ENCODE peak calls at places on chromosomes 5 and 9, in nine cellular contexts. One of them, this sample, is unnamed. For H3K27me3, the result is how much of the 10 kb centered on the place peaks cover.

GRCh38 chr9:128293091-128293490 is 17.0 kb downstream of the SWI5 start:
- DNase-seq in colonic mucosa: no peak
- DNase-seq in body of pancreas: no peak
- DNase-seq in psoas muscle: no peak
- DNase-seq in ovary: no peak
- DNase-seq in CD8-positive, alpha-beta T cell: no peak
- DNase-seq in A673: no peak
- DNase-seq in keratinocyte: no peak
- DNase-seq in Peyer's patch: no peak
- DNase-seq in this sample: no peak

GRCh38 chr5:172713113-172713808 is 57.7 kb downstream of the DUSP1 start:
- DNase-seq in colonic mucosa: peak
- DNase-seq in body of pancreas: peak
- DNase-seq in psoas muscle: peak
- DNase-seq in ovary: peak
- DNase-seq in CD8-positive, alpha-beta T cell: peak
- DNase-seq in A673: peak
- DNase-seq in keratinocyte: no peak
- DNase-seq in Peyer's patch: peak
- DNase-seq in this sample: peak

GRCh38 chr9:116202219-116202912 is 48.8 kb downstream of the PAPPA start:
- DNase-seq in colonic mucosa: no peak
- DNase-seq in body of pancreas: no peak
- DNase-seq in psoas muscle: no peak
- DNase-seq in ovary: no peak
- DNase-seq in CD8-positive, alpha-beta T cell: no peak
- DNase-seq in A673: no peak
- DNase-seq in keratinocyte: no peak
- DNase-seq in Peyer's patch: no peak
- DNase-seq in this sample: no peak

GRCh38 chr5:98529321-98529720 is 244.1 kb upstream of the RGMB start:
- DNase-seq in colonic mucosa: no peak
- DNase-seq in body of pancreas: no peak
- DNase-seq in psoas muscle: no peak
- DNase-seq in ovary: no peak
- DNase-seq in CD8-positive, alpha-beta T cell: no peak
- DNase-seq in A673: no peak
- DNase-seq in keratinocyte: no peak
- DNase-seq in Peyer's patch: no peak
- DNase-seq in this sample: no peak

GRCh38 chr5:160747559-160747958 is 104.5 kb downstream of the ATP10B start:
- DNase-seq in colonic mucosa: no peak
- DNase-seq in body of pancreas: no peak
- DNase-seq in psoas muscle: no peak
- DNase-seq in ovary: no peak
- DNase-seq in CD8-positive, alpha-beta T cell: no peak
- DNase-seq in A673: no peak
- DNase-seq in keratinocyte: no peak
- DNase-seq in Peyer's patch: no peak
- DNase-seq in this sample: no peak

GRCh38 chr9:124296094-124296493 is 38.3 kb downstream of the NEK6 start:
- DNase-seq in colonic mucosa: no peak
- DNase-seq in body of pancreas: no peak
- DNase-seq in psoas muscle: no peak
- DNase-seq in ovary: no peak
- DNase-seq in CD8-positive, alpha-beta T cell: no peak
- DNase-seq in A673: no peak
- DNase-seq in keratinocyte: no peak
- DNase-seq in Peyer's patch: no peak
- DNase-seq in this sample: no peak

GRCh38 chr5:143319437-143320302 is 83.8 kb downstream of the NR3C1 start:
- DNase-seq in colonic mucosa: no peak
- DNase-seq in body of pancreas: no peak
- DNase-seq in psoas muscle: no peak
- DNase-seq in ovary: no peak
- DNase-seq in CD8-positive, alpha-beta T cell: no peak
- DNase-seq in A673: no peak
- DNase-seq in keratinocyte: no peak
- DNase-seq in Peyer's patch: no peak
- DNase-seq in this sample: no peak

GRCh38 chr5:14946813-14947640 is 75.4 kb upstream of the ANKH start:
- DNase-seq in colonic mucosa: peak
- DNase-seq in body of pancreas: peak
- DNase-seq in psoas muscle: no peak
- DNase-seq in ovary: no peak
- DNase-seq in CD8-positive, alpha-beta T cell: peak
- DNase-seq in A673: peak
- DNase-seq in keratinocyte: no peak
- DNase-seq in Peyer's patch: no peak
- DNase-seq in this sample: peak

GRCh38 chr9:129750010-129750409 is 2.8 kb downstream of the PTGES start:
- DNase-seq in colonic mucosa: no peak
- DNase-seq in body of pancreas: no peak
- DNase-seq in psoas muscle: no peak
- DNase-seq in ovary: no peak
- DNase-seq in CD8-positive, alpha-beta T cell: no peak
- DNase-seq in A673: no peak
- DNase-seq in keratinocyte: peak
- DNase-seq in Peyer's patch: no peak
- DNase-seq in this sample: no peak

GRCh38 chr9:126155756-126156664 is 170.6 kb upstream of the MVB12B start:
- DNase-seq in colonic mucosa: no peak
- DNase-seq in body of pancreas: no peak
- DNase-seq in psoas muscle: no peak
- DNase-seq in ovary: no peak
- DNase-seq in CD8-positive, alpha-beta T cell: no peak
- DNase-seq in A673: no peak
- DNase-seq in keratinocyte: no peak
- DNase-seq in Peyer's patch: no peak
- DNase-seq in this sample: no peak

GRCh38 chr9:134059188-134059641 is 8.6 kb downstream of the BRD3 start:
- DNase-seq in colonic mucosa: peak
- DNase-seq in body of pancreas: no peak
- DNase-seq in psoas muscle: peak
- DNase-seq in ovary: no peak
- DNase-seq in CD8-positive, alpha-beta T cell: no peak
- DNase-seq in A673: no peak
- DNase-seq in keratinocyte: no peak
- DNase-seq in Peyer's patch: no peak
- DNase-seq in this sample: no peak

GRCh38 chr5:119330367-119331183 is 25.2 kb upstream of the TNFAIP8 start:
- DNase-seq in colonic mucosa: no peak
- DNase-seq in body of pancreas: no peak
- DNase-seq in psoas muscle: no peak
- DNase-seq in ovary: no peak
- DNase-seq in CD8-positive, alpha-beta T cell: peak
- DNase-seq in A673: no peak
- DNase-seq in keratinocyte: no peak
- DNase-seq in Peyer's patch: no peak
- DNase-seq in this sample: peak

GRCh38 chr5:1121891-1122290 is 10.0 kb upstream of the SLC12A7 start:
- DNase-seq in colonic mucosa: no peak
- DNase-seq in body of pancreas: no peak
- DNase-seq in psoas muscle: no peak
- DNase-seq in ovary: no peak
- DNase-seq in CD8-positive, alpha-beta T cell: no peak
- DNase-seq in A673: no peak
- DNase-seq in keratinocyte: no peak
- DNase-seq in Peyer's patch: no peak
- DNase-seq in this sample: no peak

GRCh38 chr5:1122511-1123284 is 10.8 kb upstream of the SLC12A7 start:
- DNase-seq in colonic mucosa: no peak
- DNase-seq in body of pancreas: peak
- DNase-seq in psoas muscle: no peak
- DNase-seq in ovary: no peak
- DNase-seq in CD8-positive, alpha-beta T cell: no peak
- DNase-seq in A673: no peak
- DNase-seq in keratinocyte: no peak
- DNase-seq in Peyer's patch: no peak
- DNase-seq in this sample: no peak

GRCh38 chr5:1120236-1120999 is 8.6 kb upstream of the SLC12A7 start:
- DNase-seq in colonic mucosa: no peak
- DNase-seq in body of pancreas: no peak
- DNase-seq in psoas muscle: no peak
- DNase-seq in ovary: no peak
- DNase-seq in CD8-positive, alpha-beta T cell: no peak
- DNase-seq in A673: no peak
- DNase-seq in keratinocyte: no peak
- DNase-seq in Peyer's patch: no peak
- DNase-seq in this sample: no peak

GRCh38 chr5:1119312-1119831 is 7.5 kb upstream of the SLC12A7 start:
- DNase-seq in colonic mucosa: peak
- DNase-seq in body of pancreas: no peak
- DNase-seq in psoas muscle: no peak
- DNase-seq in ovary: no peak
- DNase-seq in CD8-positive, alpha-beta T cell: no peak
- DNase-seq in A673: no peak
- DNase-seq in keratinocyte: no peak
- DNase-seq in Peyer's patch: no peak
- DNase-seq in this sample: no peak

GRCh38 chr5:1121101-1121500 is 9.2 kb upstream of the SLC12A7 start:
- DNase-seq in colonic mucosa: no peak
- DNase-seq in body of pancreas: no peak
- DNase-seq in psoas muscle: no peak
- DNase-seq in ovary: no peak
- DNase-seq in CD8-positive, alpha-beta T cell: no peak
- DNase-seq in A673: no peak
- DNase-seq in keratinocyte: no peak
- DNase-seq in Peyer's patch: no peak
- DNase-seq in this sample: no peak
- H3K27me3 ChIP-seq in colonic mucosa: under half
- H3K27me3 ChIP-seq in body of pancreas: under half
- H3K27me3 ChIP-seq in psoas muscle: under half
- H3K27me3 ChIP-seq in ovary: under half
- H3K27me3 ChIP-seq in CD8-positive, alpha-beta T cell: under half
- H3K27me3 ChIP-seq in A673: under half
- H3K27me3 ChIP-seq in keratinocyte: under half
- H3K27me3 ChIP-seq in Peyer's patch: under half
- H3K27me3 ChIP-seq in this sample: under half

GRCh38 chr5:136769900-136770684 is 404.7 kb upstream of the TRPC7 start:
- DNase-seq in colonic mucosa: peak
- DNase-seq in body of pancreas: peak
- DNase-seq in psoas muscle: peak
- DNase-seq in ovary: peak
- DNase-seq in CD8-positive, alpha-beta T cell: no peak
- DNase-seq in A673: peak
- DNase-seq in keratinocyte: peak
- DNase-seq in Peyer's patch: no peak
- DNase-seq in this sample: no peak
- TF ChIP-seq CTCF in colonic mucosa: peak
- TF ChIP-seq CTCF in body of pancreas: peak
- TF ChIP-seq CTCF in psoas muscle: peak
- TF ChIP-seq CTCF in ovary: no peak
- TF ChIP-seq CTCF in CD8-positive, alpha-beta T cell: no peak
- TF ChIP-seq CTCF in A673: peak
- TF ChIP-seq CTCF in keratinocyte: peak
- TF ChIP-seq CTCF in Peyer's patch: no peak
- TF ChIP-seq CTCF in this sample: no peak

GRCh38 chr9:109499631-109500120 is 1.6 kb upstream of the PTPN3 start:
- DNase-seq in colonic mucosa: peak
- DNase-seq in body of pancreas: peak
- DNase-seq in psoas muscle: peak
- DNase-seq in ovary: peak
- DNase-seq in CD8-positive, alpha-beta T cell: no peak
- DNase-seq in A673: peak
- DNase-seq in keratinocyte: no peak
- DNase-seq in Peyer's patch: no peak
- DNase-seq in this sample: no peak
- H3K27me3 ChIP-seq in colonic mucosa: under half
- H3K27me3 ChIP-seq in body of pancreas: under half
- H3K27me3 ChIP-seq in psoas muscle: under half
- H3K27me3 ChIP-seq in ovary: under half
- H3K27me3 ChIP-seq in CD8-positive, alpha-beta T cell: under half
- H3K27me3 ChIP-seq in A673: half or more
- H3K27me3 ChIP-seq in keratinocyte: under half
- H3K27me3 ChIP-seq in Peyer's patch: under half
- H3K27me3 ChIP-seq in this sample: half or more

GRCh38 chr5:35960328-35960727 is 21.9 kb upstream of the CAPSL start:
- DNase-seq in colonic mucosa: no peak
- DNase-seq in body of pancreas: no peak
- DNase-seq in psoas muscle: no peak
- DNase-seq in ovary: no peak
- DNase-seq in CD8-positive, alpha-beta T cell: no peak
- DNase-seq in A673: no peak
- DNase-seq in keratinocyte: no peak
- DNase-seq in Peyer's patch: no peak
- DNase-seq in this sample: no peak

GRCh38 chr5:35963381-35963843 is 25.0 kb upstream of the CAPSL start:
- DNase-seq in colonic mucosa: peak
- DNase-seq in body of pancreas: no peak
- DNase-seq in psoas muscle: no peak
- DNase-seq in ovary: no peak
- DNase-seq in CD8-positive, alpha-beta T cell: no peak
- DNase-seq in A673: peak
- DNase-seq in keratinocyte: no peak
- DNase-seq in Peyer's patch: no peak
- DNase-seq in this sample: no peak
- TF ChIP-seq CTCF in colonic mucosa: peak
- TF ChIP-seq CTCF in body of pancreas: no peak
- TF ChIP-seq CTCF in psoas muscle: peak
- TF ChIP-seq CTCF in ovary: no peak
- TF ChIP-seq CTCF in CD8-positive, alpha-beta T cell: no peak
- TF ChIP-seq CTCF in A673: peak
- TF ChIP-seq CTCF in keratinocyte: peak
- TF ChIP-seq CTCF in Peyer's patch: no peak
- TF ChIP-seq CTCF in this sample: no peak

GRCh38 chr9:86578722-86579121 is 224.5 kb upstream of the TUT7 start:
- DNase-seq in colonic mucosa: no peak
- DNase-seq in body of pancreas: no peak
- DNase-seq in psoas muscle: no peak
- DNase-seq in ovary: no peak
- DNase-seq in CD8-positive, alpha-beta T cell: no peak
- DNase-seq in A673: no peak
- DNase-seq in keratinocyte: no peak
- DNase-seq in Peyer's patch: no peak
- DNase-seq in this sample: no peak

GRCh38 chr9:86577420-86578333 is 223.5 kb upstream of the TUT7 start:
- DNase-seq in colonic mucosa: no peak
- DNase-seq in body of pancreas: no peak
- DNase-seq in psoas muscle: no peak
- DNase-seq in ovary: no peak
- DNase-seq in CD8-positive, alpha-beta T cell: no peak
- DNase-seq in A673: no peak
- DNase-seq in keratinocyte: no peak
- DNase-seq in Peyer's patch: no peak
- DNase-seq in this sample: no peak

GRCh38 chr9:86575825-86576488 is 221.7 kb upstream of the TUT7 start:
- DNase-seq in colonic mucosa: no peak
- DNase-seq in body of pancreas: no peak
- DNase-seq in psoas muscle: peak
- DNase-seq in ovary: no peak
- DNase-seq in CD8-positive, alpha-beta T cell: no peak
- DNase-seq in A673: no peak
- DNase-seq in keratinocyte: no peak
- DNase-seq in Peyer's patch: no peak
- DNase-seq in this sample: no peak

GRCh38 chr9:86585422-86586143 is 231.4 kb upstream of the TUT7 start:
- DNase-seq in colonic mucosa: no peak
- DNase-seq in body of pancreas: no peak
- DNase-seq in psoas muscle: no peak
- DNase-seq in ovary: no peak
- DNase-seq in CD8-positive, alpha-beta T cell: no peak
- DNase-seq in A673: no peak
- DNase-seq in keratinocyte: no peak
- DNase-seq in Peyer's patch: no peak
- DNase-seq in this sample: no peak

GRCh38 chr9:86580688-86581087 is 226.5 kb upstream of the TUT7 start:
- DNase-seq in colonic mucosa: no peak
- DNase-seq in body of pancreas: peak
- DNase-seq in psoas muscle: no peak
- DNase-seq in ovary: no peak
- DNase-seq in CD8-positive, alpha-beta T cell: no peak
- DNase-seq in A673: no peak
- DNase-seq in keratinocyte: no peak
- DNase-seq in Peyer's patch: no peak
- DNase-seq in this sample: no peak
- H3K27me3 ChIP-seq in colonic mucosa: under half
- H3K27me3 ChIP-seq in body of pancreas: under half
- H3K27me3 ChIP-seq in psoas muscle: under half
- H3K27me3 ChIP-seq in ovary: under half
- H3K27me3 ChIP-seq in CD8-positive, alpha-beta T cell: under half
- H3K27me3 ChIP-seq in A673: under half
- H3K27me3 ChIP-seq in keratinocyte: under half
- H3K27me3 ChIP-seq in Peyer's patch: under half
- H3K27me3 ChIP-seq in this sample: under half